ENCODE peak calls at places on chromosomes 5 and 9, in six cellular contexts. One of them, this sample, is unnamed.

GRCh38 chr9:19028835-19029451 is 4.1 kb downstream of the SAXO1 start:
- DNase-seq in lower lobe of right lung: no peak
- DNase-seq in fibroblast of pulmonary artery: peak; percentile 83
- DNase-seq in Peyer's patch: peak; percentile 77
- DNase-seq in A673: peak; percentile 45
- DNase-seq in MM.1S: peak; percentile 42
- DNase-seq in this sample: peak; percentile 95

GRCh38 chr9:70111042-70111602 is 67.5 kb downstream of the MAMDC2 start:
- DNase-seq in A673: peak; percentile 58
- DNase-seq in Peyer's patch: peak; percentile 84
- DNase-seq in MM.1S: peak; percentile 68
- DNase-seq in lower lobe of right lung: peak; percentile 85
- DNase-seq in fibroblast of pulmonary artery: peak; percentile 84
- DNase-seq in this sample: peak; percentile 32

GRCh38 chr9:88197016-88197415 is 58.7 kb upstream of the SPATA31C2 start:
- DNase-seq in A673: peak; percentile 96
- DNase-seq in lower lobe of right lung: no peak
- DNase-seq in MM.1S: no peak
- DNase-seq in Peyer's patch: no peak
- DNase-seq in fibroblast of pulmonary artery: peak; percentile 60
- DNase-seq in this sample: peak; percentile 62

GRCh38 chr5:152556779-152557178 is 151.7 kb upstream of the NMUR2 start:
- DNase-seq in MM.1S: no peak
- DNase-seq in lower lobe of right lung: no peak
- DNase-seq in A673: no peak
- DNase-seq in fibroblast of pulmonary artery: no peak
- DNase-seq in Peyer's patch: no peak
- DNase-seq in this sample: no peak

GRCh38 chr5:149636861-149637246 is 55.6 kb downstream of the ARHGEF37 start:
- DNase-seq in MM.1S: peak; percentile 27
- DNase-seq in lower lobe of right lung: no peak
- DNase-seq in A673: peak; percentile 89
- DNase-seq in fibroblast of pulmonary artery: peak; percentile 75
- DNase-seq in Peyer's patch: peak; percentile 55
- DNase-seq in this sample: peak; percentile 93

GRCh38 chr5:53257806-53258373 is 148.3 kb upstream of the MOCS2 start:
- DNase-seq in Peyer's patch: no peak
- DNase-seq in MM.1S: no peak
- DNase-seq in fibroblast of pulmonary artery: no peak
- DNase-seq in lower lobe of right lung: no peak
- DNase-seq in A673: no peak
- DNase-seq in this sample: no peak

GRCh38 chr9:90808890-90809685 is 7.5 kb downstream of the SYK start:
- DNase-seq in lower lobe of right lung: peak; percentile 52
- DNase-seq in A673: no peak
- DNase-seq in fibroblast of pulmonary artery: no peak
- DNase-seq in Peyer's patch: peak; percentile 70
- DNase-seq in MM.1S: no peak
- DNase-seq in this sample: no peak

GRCh38 chr5:136819526-136820302 is 454.4 kb upstream of the TRPC7 start:
- DNase-seq in A673: no peak
- DNase-seq in MM.1S: no peak
- DNase-seq in lower lobe of right lung: no peak
- DNase-seq in fibroblast of pulmonary artery: no peak
- DNase-seq in Peyer's patch: no peak
- DNase-seq in this sample: no peak

GRCh38 chr5:109448838-109449237 is 39.1 kb upstream of the PJA2 start:
- DNase-seq in MM.1S: no peak
- DNase-seq in lower lobe of right lung: no peak
- DNase-seq in fibroblast of pulmonary artery: no peak
- DNase-seq in A673: no peak
- DNase-seq in Peyer's patch: no peak
- DNase-seq in this sample: no peak

GRCh38 chr5:172857982-172858381 is 23.9 kb downstream of the ERGIC1 start:
- DNase-seq in fibroblast of pulmonary artery: no peak
- DNase-seq in lower lobe of right lung: no peak
- DNase-seq in MM.1S: no peak
- DNase-seq in Peyer's patch: no peak
- DNase-seq in A673: no peak
- DNase-seq in this sample: no peak

GRCh38 chr5:1524799-1525623 is 1.3 kb upstream of the LPCAT1 start:
- DNase-seq in fibroblast of pulmonary artery: no peak
- DNase-seq in lower lobe of right lung: peak; percentile 49
- DNase-seq in A673: no peak
- DNase-seq in Peyer's patch: peak; percentile 51
- DNase-seq in MM.1S: no peak
- DNase-seq in this sample: peak; percentile 55

GRCh38 chr5:40428129-40428528 is 251.6 kb upstream of the PTGER4 start:
- DNase-seq in A673: peak; percentile 74
- DNase-seq in MM.1S: no peak
- DNase-seq in fibroblast of pulmonary artery: peak; percentile 77
- DNase-seq in lower lobe of right lung: no peak
- DNase-seq in Peyer's patch: no peak
- DNase-seq in this sample: peak; percentile 44

GRCh38 chr9:81855538-81855937 is 72.7 kb upstream of the SPATA31D4 start:
- DNase-seq in lower lobe of right lung: no peak
- DNase-seq in Peyer's patch: no peak
- DNase-seq in fibroblast of pulmonary artery: peak; percentile 51
- DNase-seq in A673: no peak
- DNase-seq in MM.1S: no peak
- DNase-seq in this sample: no peak

GRCh38 chr9:33388110-33388994 is 14.0 kb downstream of the AQP7 start:
- DNase-seq in lower lobe of right lung: peak; percentile 39
- DNase-seq in A673: no peak
- DNase-seq in Peyer's patch: no peak
- DNase-seq in MM.1S: no peak
- DNase-seq in fibroblast of pulmonary artery: no peak
- DNase-seq in this sample: no peak

GRCh38 chr9:133403766-133404439 is 13.9 kb downstream of the REXO4 start:
- DNase-seq in Peyer's patch: peak; percentile 74
- DNase-seq in MM.1S: no peak
- DNase-seq in fibroblast of pulmonary artery: peak; percentile 24
- DNase-seq in A673: peak; percentile 29
- DNase-seq in lower lobe of right lung: peak; percentile 72
- DNase-seq in this sample: peak; percentile 57

GRCh38 chr5:176743136-176743827 is 67.1 kb upstream of the UNC5A start:
- DNase-seq in fibroblast of pulmonary artery: no peak
- DNase-seq in A673: no peak
- DNase-seq in Peyer's patch: peak; percentile 38
- DNase-seq in lower lobe of right lung: no peak
- DNase-seq in MM.1S: no peak
- DNase-seq in this sample: peak; percentile 59

GRCh38 chr9:86043999-86044398 is 55.4 kb downstream of the GOLM1 start:
- DNase-seq in Peyer's patch: no peak
- DNase-seq in A673: peak; percentile 53
- DNase-seq in fibroblast of pulmonary artery: no peak
- DNase-seq in MM.1S: no peak
- DNase-seq in lower lobe of right lung: no peak
- DNase-seq in this sample: no peak
- TF ChIP-seq CTCF in Peyer's patch: no peak
- TF ChIP-seq CTCF in A673: peak; percentile 60
- TF ChIP-seq CTCF in fibroblast of pulmonary artery: no peak
- TF ChIP-seq CTCF in MM.1S: no peak
- TF ChIP-seq CTCF in lower lobe of right lung: no peak
- TF ChIP-seq CTCF in this sample: no peak

GRCh38 chr5:90901263-90901662 is 342.7 kb downstream of the ADGRV1 start:
- DNase-seq in MM.1S: no peak
- DNase-seq in Peyer's patch: no peak
- DNase-seq in fibroblast of pulmonary artery: no peak
- DNase-seq in A673: no peak
- DNase-seq in lower lobe of right lung: no peak
- DNase-seq in this sample: no peak

GRCh38 chr5:90902681-90903386 is 344.2 kb downstream of the ADGRV1 start:
- DNase-seq in lower lobe of right lung: no peak
- DNase-seq in MM.1S: no peak
- DNase-seq in fibroblast of pulmonary artery: no peak
- DNase-seq in A673: peak; percentile 60
- DNase-seq in Peyer's patch: no peak
- DNase-seq in this sample: no peak

GRCh38 chr5:90898330-90899013 is 339.9 kb downstream of the ADGRV1 start:
- DNase-seq in A673: no peak
- DNase-seq in fibroblast of pulmonary artery: peak; percentile 25
- DNase-seq in MM.1S: no peak
- DNase-seq in Peyer's patch: no peak
- DNase-seq in lower lobe of right lung: no peak
- DNase-seq in this sample: no peak

GRCh38 chr5:90902170-90902569 is 343.6 kb downstream of the ADGRV1 start:
- DNase-seq in MM.1S: no peak
- DNase-seq in A673: no peak
- DNase-seq in fibroblast of pulmonary artery: no peak
- DNase-seq in lower lobe of right lung: no peak
- DNase-seq in Peyer's patch: no peak
- DNase-seq in this sample: no peak

GRCh38 chr5:90899014-90899604 is 340.5 kb downstream of the ADGRV1 start:
- DNase-seq in fibroblast of pulmonary artery: no peak
- DNase-seq in lower lobe of right lung: no peak
- DNase-seq in Peyer's patch: no peak
- DNase-seq in MM.1S: no peak
- DNase-seq in A673: no peak
- DNase-seq in this sample: no peak
- H3K4me3 ChIP-seq in fibroblast of pulmonary artery: no peak overlapping the region
- H3K4me3 ChIP-seq in lower lobe of right lung: no peak overlapping the region
- H3K4me3 ChIP-seq in Peyer's patch: no peak overlapping the region
- H3K4me3 ChIP-seq in MM.1S: no peak overlapping the region
- H3K4me3 ChIP-seq in A673: no peak overlapping the region
- H3K4me3 ChIP-seq in this sample: no peak overlapping the region

GRCh38 chr9:80596576-80596975 is 1024.8 kb downstream of the TLE4 start:
- DNase-seq in Peyer's patch: no peak
- DNase-seq in fibroblast of pulmonary artery: no peak
- DNase-seq in lower lobe of right lung: no peak
- DNase-seq in A673: no peak
- DNase-seq in MM.1S: no peak
- DNase-seq in this sample: no peak

GRCh38 chr9:80592413-80592812 is 1020.6 kb downstream of the TLE4 start:
- DNase-seq in lower lobe of right lung: no peak
- DNase-seq in Peyer's patch: no peak
- DNase-seq in A673: no peak
- DNase-seq in fibroblast of pulmonary artery: no peak
- DNase-seq in MM.1S: no peak
- DNase-seq in this sample: no peak

GRCh38 chr9:80595192-80595591 is 1023.4 kb downstream of the TLE4 start:
- DNase-seq in fibroblast of pulmonary artery: no peak
- DNase-seq in lower lobe of right lung: no peak
- DNase-seq in MM.1S: no peak
- DNase-seq in Peyer's patch: no peak
- DNase-seq in A673: no peak
- DNase-seq in this sample: no peak
- TF ChIP-seq CTCF in fibroblast of pulmonary artery: no peak
- TF ChIP-seq CTCF in lower lobe of right lung: no peak
- TF ChIP-seq CTCF in MM.1S: no peak
- TF ChIP-seq CTCF in Peyer's patch: no peak
- TF ChIP-seq CTCF in A673: peak; percentile 10
- TF ChIP-seq CTCF in this sample: no peak

GRCh38 chr9:129333613-129333960 is 155.5 kb upstream of the IER5L start:
- DNase-seq in MM.1S: no peak
- DNase-seq in fibroblast of pulmonary artery: no peak
- DNase-seq in lower lobe of right lung: no peak
- DNase-seq in A673: no peak
- DNase-seq in Peyer's patch: no peak
- DNase-seq in this sample: no peak
- H3K4me3 ChIP-seq in MM.1S: no peak overlapping the region
- H3K4me3 ChIP-seq in fibroblast of pulmonary artery: no peak overlapping the region
- H3K4me3 ChIP-seq in lower lobe of right lung: peak overlapping the region; percentile 30
- H3K4me3 ChIP-seq in A673: no peak overlapping the region
- H3K4me3 ChIP-seq in Peyer's patch: no peak overlapping the region
- H3K4me3 ChIP-seq in this sample: peak overlapping the region; percentile 39

GRCh38 chr5:147339313-147339712 is 104.5 kb downstream of the STK32A start:
- DNase-seq in fibroblast of pulmonary artery: no peak
- DNase-seq in lower lobe of right lung: no peak
- DNase-seq in Peyer's patch: no peak
- DNase-seq in A673: peak; percentile 4
- DNase-seq in MM.1S: no peak
- DNase-seq in this sample: no peak
- TF ChIP-seq CTCF in fibroblast of pulmonary artery: no peak
- TF ChIP-seq CTCF in lower lobe of right lung: no peak
- TF ChIP-seq CTCF in Peyer's patch: no peak
- TF ChIP-seq CTCF in A673: peak; percentile 21
- TF ChIP-seq CTCF in MM.1S: no peak
- TF ChIP-seq CTCF in this sample: no peak